ENCODE peak calls at places on chromosomes 1 and 21, in four cellular contexts. A, N, O and F are unnamed samples.
A peak's percentile ranks its signal among the peaks of the same experiment; 100 is the strongest.

GRCh38 chr1:212107481-212107880 is 71.9 kb downstream of the DTL start:
- DNase-seq in A (no peak), N (no peak), O (no peak), F (no peak)

GRCh38 chr1:109112056-109112651 is 1.8 kb upstream of the ELAPOR1 start:
- DNase-seq in A (no peak), N (no peak), O (no peak), F (peak; percentile 21)

GRCh38 chr1:246317723-246318359 is 189.2 kb downstream of the SMYD3 start:
- DNase-seq in A (no peak), N (no peak), O (no peak), F (peak; percentile 45)

GRCh38 chr1:168386949-168387586 is 106.4 kb downstream of the TBX19 start:
- DNase-seq in A (peak; percentile 28), N (peak; percentile 70), O (peak; percentile 78), F (peak; percentile 11)

GRCh38 chr1:231931846-231932454 is 305.4 kb downstream of the DISC1 start:
- DNase-seq in A (no peak), N (no peak), O (peak; percentile 49), F (no peak)

GRCh38 chr1:185786524-185786923 is 52.3 kb downstream of the HMCN1 start:
- DNase-seq in A (no peak), N (no peak), O (no peak), F (peak; percentile 30)

GRCh38 chr1:211082824-211083223 is 51.1 kb downstream of the KCNH1 start:
- DNase-seq in A (no peak), N (no peak), O (no peak), F (no peak)

GRCh38 chr1:76546354-76546933 is 320.8 kb upstream of the ST6GALNAC5 start:
- DNase-seq in A (no peak), N (no peak), O (no peak), F (no peak)

GRCh38 chr1:159917533-159917932 is 7.8 kb downstream of the TAGLN2 start:
- DNase-seq in A (no peak), N (no peak), O (no peak), F (no peak)

GRCh38 chr1:98674075-98674781 is 12.7 kb downstream of the SNX7 start:
- DNase-seq in A (no peak), N (no peak), O (no peak), F (peak; percentile 35)

GRCh38 chr1:37995773-37996379 is 6.1 kb upstream of the SF3A3 start:
- DNase-seq in A (peak; percentile 76), N (peak; percentile 71), O (no peak), F (peak; percentile 95)

GRCh38 chr1:28803662-28804061 is 8.3 kb upstream of the OPRD1 start:
- DNase-seq in A (no peak), N (no peak), O (no peak), F (no peak)

GRCh38 chr1:28800324-28800723 is 11.6 kb upstream of the OPRD1 start:
- DNase-seq in A (no peak), N (no peak), O (no peak), F (no peak)

GRCh38 chr1:28796321-28797213 is 15.4 kb upstream of the OPRD1 start:
- DNase-seq in A (no peak), N (no peak), O (no peak), F (no peak)

GRCh38 chr1:28804071-28804470 is 7.9 kb upstream of the OPRD1 start:
- DNase-seq in A (no peak), N (no peak), O (no peak), F (no peak)

DNA sequence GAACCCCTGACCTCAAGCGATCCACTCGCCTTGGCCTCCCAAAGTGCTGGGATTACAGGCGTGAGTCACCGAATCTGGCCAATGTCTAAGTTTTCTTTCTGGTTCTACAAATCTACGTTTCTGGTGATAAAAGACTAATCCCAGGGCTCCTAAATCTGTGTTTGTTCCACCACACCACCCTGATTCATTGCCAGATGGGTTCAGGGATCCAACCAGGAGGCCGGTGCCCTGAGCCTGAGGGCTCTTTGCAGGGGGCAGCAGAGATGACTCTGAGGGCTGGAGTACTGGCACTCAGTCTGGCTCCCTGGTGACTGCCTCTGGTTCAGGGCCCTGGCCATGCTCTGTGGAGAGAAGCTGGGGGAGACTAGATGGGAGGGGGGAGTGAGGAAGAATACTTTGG is 10.5 kb upstream of the OPRD1 start:
- DNase-seq in A (no peak), N (no peak), O (no peak), F (no peak)
- TF ChIP-seq CTCF in A (no peak), N (no peak), O (no peak), F (no peak)

DNA sequence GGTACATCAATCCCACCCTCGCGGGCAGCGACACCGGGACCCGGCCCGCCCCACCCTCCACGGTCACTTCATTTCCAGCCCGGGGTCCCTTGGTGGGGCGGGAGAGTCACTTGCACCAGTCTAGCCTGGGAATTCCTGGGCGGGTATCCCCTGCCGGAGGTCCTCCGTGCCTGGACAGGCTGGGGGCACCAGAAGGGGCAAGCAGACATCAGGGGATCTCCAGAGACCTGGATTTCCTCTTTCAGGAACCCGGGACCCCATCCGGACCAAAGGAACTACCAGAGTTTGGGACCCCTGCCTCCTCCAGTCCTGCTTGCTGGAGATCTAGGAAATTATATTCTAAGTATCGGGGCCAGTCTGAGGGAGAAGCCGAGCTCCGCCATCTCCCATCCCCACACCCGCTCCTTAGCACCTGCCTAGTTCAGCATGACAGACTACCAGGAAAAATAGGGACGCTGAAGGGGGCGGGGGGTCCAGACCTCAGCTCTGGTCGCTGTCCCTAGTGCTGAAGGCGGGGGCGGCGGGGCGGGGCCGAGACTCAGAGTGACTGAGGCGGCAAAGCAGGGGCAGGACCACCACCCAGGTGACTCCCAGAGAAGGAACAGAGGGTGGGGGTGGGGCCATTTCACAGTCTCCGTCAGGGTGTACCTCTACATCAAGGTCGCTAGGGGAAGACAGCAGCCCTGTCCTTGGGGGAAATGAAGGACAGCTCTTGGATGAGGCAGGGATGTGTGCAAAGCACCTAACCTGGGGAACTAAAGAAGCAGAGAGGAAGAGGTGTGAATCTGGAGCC is 829 bp downstream of the HCN3 start:
- DNase-seq in A (peak; percentile 48), N (peak; percentile 55), O (peak; percentile 78), F (peak; percentile 15)
- TF ChIP-seq CTCF in A (no peak), N (no peak), O (peak; percentile 44), F (peak; percentile 39)

DNA sequence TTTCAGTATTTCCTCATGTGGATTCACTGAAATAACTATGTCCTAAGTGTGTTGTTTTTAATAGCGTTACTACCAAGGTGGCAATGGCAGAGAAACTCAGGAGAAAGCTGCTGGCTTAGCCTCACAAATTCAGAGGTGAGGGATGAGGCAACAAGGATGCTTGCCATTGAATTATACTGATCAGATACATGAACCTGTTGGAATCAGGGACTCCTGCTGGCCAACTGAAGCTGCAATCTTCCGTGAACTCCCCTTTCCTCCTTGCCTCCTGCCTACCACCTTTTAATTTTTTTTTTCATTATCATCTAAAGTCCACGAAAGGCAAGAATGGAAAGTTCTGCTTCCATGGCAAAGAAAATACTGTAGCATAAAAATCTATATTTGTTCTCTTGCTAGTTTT is 254.7 kb downstream of the NFIA start:
- DNase-seq in A (no peak), N (no peak), O (no peak), F (no peak)
- TF ChIP-seq CTCF in A (peak; percentile 15), N (no peak), O (no peak), F (peak; percentile 17)

GRCh38 chr1:975365-975764 is 6.5 kb downstream of the PERM1 start:
- DNase-seq in A (peak; percentile 29), N (no peak), O (no peak), F (no peak)

GRCh38 chr1:974687-975328 is 7.1 kb downstream of the PERM1 start:
- DNase-seq in A (peak; percentile 23), N (no peak), O (no peak), F (no peak)

GRCh38 chr1:972726-973458 is 6.6 kb downstream of the PLEKHN1 start:
- DNase-seq in A (peak; percentile 39), N (no peak), O (no peak), F (no peak)

GRCh38 chr1:973459-974292 is 7.4 kb downstream of the PLEKHN1 start:
- DNase-seq in A (peak; percentile 27), N (no peak), O (no peak), F (no peak)

GRCh38 chr1:974293-974640 is 7.6 kb downstream of the PERM1 start:
- DNase-seq in A (peak; percentile 22), N (no peak), O (no peak), F (no peak)
- TF ChIP-seq CTCF in A (no peak), N (no peak), O (no peak), F (no peak)

GRCh38 chr1:25117233-25117823 is 115.0 kb downstream of the SYF2 start:
- DNase-seq in A (no peak), N (no peak), O (no peak), F (no peak)
- TF ChIP-seq CTCF in A (no peak), N (no peak), O (no peak), F (peak; percentile 16)

GRCh38 chr21:45768741-45769049 is 125.2 kb downstream of the PCBP3 start:
- DNase-seq in A (no peak), N (no peak), O (no peak), F (no peak)
- TF ChIP-seq CTCF in A (peak; percentile 4), N (no peak), O (no peak), F (peak; percentile 17)

DNA sequence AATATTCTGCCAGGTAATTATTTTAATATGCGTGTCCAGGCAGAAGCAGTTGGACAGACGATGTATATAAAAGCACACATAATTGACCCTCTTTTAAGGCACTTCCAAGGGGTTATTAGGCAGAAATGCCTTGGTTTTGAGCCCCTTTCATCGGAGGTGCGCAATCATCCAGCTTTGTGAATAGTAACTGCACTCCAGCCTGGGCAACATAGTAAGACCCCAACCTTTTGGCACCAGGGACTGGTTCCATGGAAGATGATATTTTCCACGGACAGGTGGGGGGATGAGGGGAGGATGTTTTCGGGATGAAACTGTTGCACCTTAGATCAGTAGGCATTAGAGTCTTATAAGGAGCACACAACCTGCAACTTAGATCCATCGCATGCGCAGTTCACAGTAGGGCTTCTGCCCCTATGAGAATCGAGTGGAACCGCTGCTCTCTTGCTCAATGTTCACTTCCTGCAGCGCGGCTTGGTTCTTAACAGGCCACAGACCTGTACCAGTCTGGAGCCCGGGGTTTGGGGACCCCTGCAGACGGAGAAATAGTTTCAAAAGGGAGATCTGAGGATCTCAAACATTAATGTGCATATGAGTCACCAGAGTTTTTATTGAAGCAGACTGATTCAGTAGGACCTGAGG is 1.8 kb upstream of the MCOLN2 start:
- DNase-seq in A (no peak), N (no peak), O (peak; percentile 59), F (peak; percentile 49)
- TF ChIP-seq CTCF in A (no peak), N (no peak), O (no peak), F (no peak)

GRCh38 chr1:92965003-92965402 is 3.7 kb upstream of the DIPK1A start:
- DNase-seq in A (no peak), N (no peak), O (peak; percentile 53), F (no peak)

GRCh38 chr1:92961896-92962752 is 862 bp upstream of the DIPK1A start:
- DNase-seq in A (peak; percentile 28), N (no peak), O (peak; percentile 65), F (peak; percentile 77)

GRCh38 chr1:92958203-92958970 is 2.9 kb downstream of the DIPK1A start:
- DNase-seq in A (no peak), N (no peak), O (no peak), F (no peak)

GRCh38 chr1:92960395-92961130 is 699 bp downstream of the DIPK1A start:
- DNase-seq in A (peak; percentile 28), N (peak; percentile 59), O (peak; percentile 56), F (peak; percentile 70)

GRCh38 chr1:92961131-92961895 is at the start of gene DIPK1A:
- DNase-seq in A (peak; percentile 81), N (peak; percentile 78), O (peak; percentile 75), F (peak; percentile 76)
- TF ChIP-seq CTCF in A (peak; percentile 21), N (no peak), O (peak; percentile 29), F (no peak)